ENCODE peak calls at places on chromosomes 2 and 18, in eight cellular contexts. B is CD8-positive, alpha-beta T cell; P is pancreas; V is PC-9; L is tibial artery; N is K562; Q is H9; Z is body of pancreas. D is an unnamed sample. For H3K4me1 and H3K27me3, the result is how much of the 10 kb centered on the place peaks cover.

GRCh38 chr2:203626952-203627681 is 79.3 kb upstream of the CD28 start:
- DNase-seq in V (no peak), L (no peak), N (no peak), Z (no peak), Q (no peak), P (no peak), B (no peak), D (no peak)

GRCh38 chr2:150572961-150573395 is 85.5 kb upstream of the RND3 start:
- DNase-seq in V (no peak), P (no peak), Q (no peak), B (no peak), L (no peak), N (no peak), Z (no peak), D (no peak)

GRCh38 chr2:239025951-239026461 is 178.1 kb downstream of the TWIST2 start:
- DNase-seq in Z (no peak), B (no peak), N (no peak), L (no peak), V (no peak), Q (no peak), P (no peak), D (peak)

GRCh38 chr2:60354713-60355112 is 198.7 kb downstream of the BCL11A start:
- DNase-seq in V (no peak), B (no peak), N (no peak), Z (no peak), L (no peak), P (no peak), Q (no peak), D (no peak)

GRCh38 chr18:6859676-6860422 is 130.3 kb downstream of the ARHGAP28 start:
- DNase-seq in Z (no peak), Q (no peak), P (no peak), N (no peak), V (no peak), L (no peak), B (no peak), D (no peak)

GRCh38 chr2:138223321-138223720 is 259.0 kb downstream of the HNMT start:
- DNase-seq in N (no peak), L (no peak), Q (no peak), B (no peak), Z (no peak), P (no peak), V (peak), D (no peak)

GRCh38 chr2:75390184-75390583 is 170.6 kb downstream of the EVA1A start:
- DNase-seq in Q (no peak), L (no peak), B (no peak), Z (no peak), V (no peak), N (no peak), P (no peak), D (no peak)

GRCh38 chr2:236507393-236508085 is 62.1 kb upstream of the ACKR3 start:
- DNase-seq in V (peak), L (peak), N (no peak), Z (peak), B (peak), Q (peak), P (peak), D (peak)

GRCh38 chr18:46676162-46676830 is 19.3 kb upstream of the LOXHD1 start:
- DNase-seq in L (no peak), P (no peak), B (no peak), V (no peak), N (no peak), Q (no peak), Z (no peak), D (no peak)

GRCh38 chr2:234879671-234880455 is 72.0 kb upstream of the SH3BP4 start:
- DNase-seq in Q (peak), N (no peak), L (no peak), V (no peak), P (no peak), Z (no peak), B (no peak), D (no peak)

GRCh38 chr2:190591972-190592371 is 56.9 kb upstream of the NAB1 start:
- DNase-seq in Z (no peak), P (no peak), Q (no peak), V (no peak), N (no peak), L (no peak), B (no peak), D (no peak)

GRCh38 chr18:55586841-55587240 is 1.2 kb downstream of the TCF4 start:
- DNase-seq in N (no peak), Q (no peak), P (no peak), L (no peak), B (no peak), V (no peak), Z (no peak), D (no peak)

GRCh38 chr18:59564516-59564915 is 132.7 kb downstream of the CCBE1 start:
- DNase-seq in N (no peak), L (no peak), B (no peak), P (no peak), V (no peak), Z (no peak), Q (no peak), D (no peak)

GRCh38 chr2:199136681-199137080 is 321.1 kb downstream of the SATB2 start:
- DNase-seq in B (no peak), V (peak), Z (no peak), L (no peak), P (no peak), N (peak), Q (no peak), D (peak)

GRCh38 chr18:60508108-60508507 is 135.5 kb upstream of the MC4R start:
- DNase-seq in N (no peak), V (no peak), L (no peak), B (no peak), P (no peak), Q (no peak), Z (no peak), D (no peak)

GRCh38 chr2:108978709-108979111 is 10.3 kb downstream of the EDAR start:
- DNase-seq in B (no peak), V (no peak), Q (no peak), L (no peak), N (no peak), Z (no peak), P (no peak), D (no peak)

GRCh38 chr2:196239622-196240587 is 68.5 kb upstream of the STK17B start:
- DNase-seq in N (peak), L (peak), V (peak), Z (peak), P (no peak), B (peak), Q (no peak), D (no peak)

GRCh38 chr2:137828624-137829023 is 135.6 kb upstream of the HNMT start:
- DNase-seq in Z (no peak), N (peak), L (no peak), Q (no peak), B (no peak), V (no peak), P (no peak), D (no peak)

GRCh38 chr18:33757037-33757436 is 179.0 kb downstream of the ASXL3 start:
- DNase-seq in B (no peak), Q (no peak), L (no peak), V (no peak), N (no peak), P (no peak), Z (no peak), D (no peak)

GRCh38 chr2:42424033-42424432 is 63.0 kb upstream of the COX7A2L start:
- DNase-seq in B (no peak), N (no peak), V (no peak), L (no peak), Q (no peak), P (no peak), Z (no peak), D (no peak)

GRCh38 chr2:131673400-131674173 is 145.9 kb downstream of the CCDC74A start:
- DNase-seq in P (peak), L (peak), N (peak), B (peak), V (peak), Q (peak), Z (peak), D (peak)

GRCh38 chr2:39492095-39492590 is 55.1 kb upstream of the MAP4K3 start:
- DNase-seq in V (no peak), L (no peak), B (no peak), Q (no peak), P (no peak), N (peak), Z (no peak), D (no peak)

GRCh38 chr2:67733517-67733916 is 329.3 kb downstream of the C1D start:
- DNase-seq in Q (peak), V (peak), P (peak), B (no peak), L (no peak), Z (peak), N (peak), D (no peak)

GRCh38 chr2:200782243-200782642 is 29.5 kb upstream of the BZW1 start:
- DNase-seq in Z (no peak), P (no peak), Q (no peak), B (no peak), L (no peak), V (peak), N (no peak), D (no peak)

GRCh38 chr18:4107049-4107459 is 348.1 kb downstream of the DLGAP1 start:
- DNase-seq in N (no peak), B (no peak), L (no peak), Z (no peak), P (no peak), V (no peak), Q (no peak), D (no peak)

GRCh38 chr18:79614211-79615028 is 65.2 kb upstream of the CTDP1 start:
- DNase-seq in Q (no peak), N (no peak), L (peak), B (no peak), P (peak), Z (peak), V (no peak), D (peak)

GRCh38 chr2:112793449-112793978 is 9.2 kb upstream of the IL1A start:
- DNase-seq in B (no peak), L (no peak), V (no peak), P (no peak), Q (no peak), N (no peak), Z (no peak), D (no peak)

GRCh38 chr2:112794131-112794733 is 9.9 kb upstream of the IL1A start:
- DNase-seq in B (no peak), Z (peak), V (peak), N (peak), Q (no peak), L (peak), P (no peak), D (peak)

GRCh38 chr2:112799291-112799975 is 15.1 kb upstream of the IL1A start:
- DNase-seq in P (no peak), L (no peak), Q (no peak), Z (no peak), N (no peak), B (no peak), V (no peak), D (no peak)

GRCh38 chr2:112794841-112795240 is 10.5 kb upstream of the IL1A start:
- DNase-seq in B (no peak), N (no peak), P (no peak), Z (peak), L (no peak), Q (no peak), V (peak), D (no peak)

DNA sequence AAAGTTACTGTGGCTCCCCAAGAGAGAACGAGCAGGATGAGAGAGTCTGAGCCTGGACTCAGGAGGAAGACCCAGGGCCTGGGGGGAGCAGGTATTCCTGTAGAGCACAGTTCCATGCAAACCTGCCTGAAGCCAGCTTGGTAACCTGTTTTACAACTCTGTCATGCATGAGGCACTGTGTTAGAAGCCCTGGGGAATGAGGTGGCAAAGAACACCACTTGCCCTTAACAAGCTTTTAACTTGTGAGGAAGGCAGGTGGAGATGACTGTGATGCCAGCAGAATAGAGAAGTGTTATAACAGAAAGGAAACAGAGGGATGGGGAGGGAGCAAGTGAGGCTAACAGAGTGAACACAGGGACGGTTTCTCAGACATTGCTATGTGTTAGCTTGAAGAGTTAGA is 11.4 kb upstream of the IL1A start:
- DNase-seq in N (no peak), Z (peak), V (peak), Q (no peak), B (no peak), L (no peak), P (no peak), D (peak)
- H3K4me1 ChIP-seq in N (under half), Z (under half), V (under half), Q (under half), B (under half), L (under half), P (under half), D (under half)

DNA sequence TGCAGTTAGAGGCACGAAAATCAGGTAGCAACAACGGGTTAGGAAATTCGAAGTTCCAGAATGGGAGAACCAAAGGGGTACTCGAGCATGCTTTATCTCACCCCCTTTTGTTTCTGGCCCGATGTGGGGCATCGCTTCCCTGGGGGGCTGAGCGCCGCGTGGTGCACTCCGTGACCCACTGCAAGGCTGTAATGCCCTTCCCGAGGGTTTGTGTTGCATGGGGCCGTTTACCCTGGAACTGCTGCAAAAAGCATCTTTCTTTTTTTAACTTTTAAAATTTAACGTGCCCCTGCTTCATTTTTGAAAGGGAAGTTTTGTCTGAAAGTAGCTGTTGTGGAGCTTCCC is 4.8 kb downstream of the GDF7 start:
- DNase-seq in B (no peak), L (no peak), Q (no peak), N (no peak), V (no peak), P (no peak), Z (no peak), D (no peak)
- H3K27me3 ChIP-seq in B (under half), L (under half), Q (half or more), N (under half), V (under half), P (under half), Z (under half), D (half or more)

GRCh38 chr2:229980440-229981184 is 58.3 kb downstream of the FBXO36 start:
- DNase-seq in Z (peak), L (peak), B (peak), Q (peak), V (no peak), P (no peak), N (peak), D (no peak)
- H3K4me1 ChIP-seq in Z (under half), L (under half), B (under half), Q (under half), V (under half), P (under half), N (under half), D (under half)

DNA sequence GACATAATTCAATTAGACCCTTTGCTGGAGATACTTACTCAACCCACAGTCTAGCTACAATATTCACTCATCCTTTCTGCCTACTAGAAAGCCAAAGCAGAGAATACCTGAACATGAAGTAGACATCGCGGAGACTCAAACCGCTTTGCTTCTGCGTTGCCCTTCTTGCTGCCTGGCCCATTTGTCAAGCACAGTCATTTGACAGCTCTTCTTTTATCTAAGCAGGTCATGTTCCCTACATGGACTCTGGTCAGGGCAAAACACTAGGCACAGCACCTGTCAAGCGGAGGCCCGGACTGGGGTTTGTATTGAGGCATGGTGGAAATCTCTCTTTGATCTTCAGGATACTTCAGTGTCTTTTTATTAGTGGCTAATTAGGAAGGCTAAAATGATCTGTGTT is 89.7 kb downstream of the FARSB start:
- DNase-seq in Z (no peak), Q (no peak), N (no peak), L (no peak), P (no peak), B (no peak), V (no peak), D (no peak)
- H3K27me3 ChIP-seq in Z (under half), Q (under half), N (under half), L (under half), P (under half), B (under half), V (under half), D (under half)

GRCh38 chr2:148967484-148967883 is 71.0 kb upstream of the LYPD6B start:
- DNase-seq in V (no peak), P (no peak), N (no peak), B (no peak), Z (no peak), L (no peak), Q (no peak), D (no peak)

GRCh38 chr2:148970393-148970792 is 68.1 kb upstream of the LYPD6B start:
- DNase-seq in B (no peak), V (no peak), Z (no peak), N (no peak), P (no peak), Q (no peak), L (no peak), D (no peak)

GRCh38 chr2:148971547-148971946 is 67.0 kb upstream of the LYPD6B start:
- DNase-seq in Q (no peak), B (no peak), V (no peak), N (no peak), P (no peak), L (no peak), Z (no peak), D (no peak)

GRCh38 chr2:148968776-148969175 is 69.7 kb upstream of the LYPD6B start:
- DNase-seq in V (no peak), B (no peak), P (no peak), Z (no peak), Q (no peak), N (no peak), L (no peak), D (no peak)

DNA sequence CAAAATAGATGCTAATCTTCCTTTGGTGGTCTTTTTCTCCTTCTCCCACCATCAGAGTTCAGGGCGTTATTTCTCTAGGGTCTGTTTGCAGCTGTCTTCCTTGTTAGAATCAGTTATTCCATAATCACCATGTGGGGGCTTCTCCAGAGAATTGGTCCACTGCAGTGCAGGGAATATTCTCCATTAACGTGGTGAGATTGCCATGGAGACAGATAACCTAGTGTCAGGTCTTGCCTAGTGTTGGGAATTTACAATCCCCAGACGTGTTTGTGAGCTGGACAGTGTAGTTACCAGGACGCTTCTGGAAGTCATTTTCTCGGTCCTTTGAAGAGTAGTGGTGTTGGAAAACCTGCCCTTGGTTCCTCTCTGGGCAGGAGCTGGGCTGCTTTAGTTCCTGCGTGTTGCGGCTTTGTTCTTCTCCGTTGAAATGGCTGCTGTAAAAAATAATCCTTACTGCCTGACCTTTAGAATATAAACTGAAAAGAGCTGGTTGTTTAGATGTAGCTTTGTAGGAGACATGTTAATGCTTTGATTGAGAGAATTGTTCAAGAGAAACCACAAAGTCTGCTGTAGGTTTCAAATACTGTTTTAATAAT is 68.8 kb upstream of the LYPD6B start:
- DNase-seq in L (no peak), B (no peak), N (no peak), Q (no peak), Z (no peak), V (no peak), P (no peak), D (no peak)
- H3K4me1 ChIP-seq in L (under half), B (under half), N (under half), Q (under half), Z (under half), V (under half), P (under half), D (under half)

GRCh38 chr2:110991951-110992350 is 128.8 kb upstream of the BCL2L11 start:
- DNase-seq in Q (no peak), Z (no peak), B (no peak), L (no peak), P (no peak), N (no peak), V (no peak), D (no peak)
- H3K27me3 ChIP-seq in Q (under half), Z (under half), B (under half), L (under half), P (under half), N (under half), V (under half), D (under half)

DNA sequence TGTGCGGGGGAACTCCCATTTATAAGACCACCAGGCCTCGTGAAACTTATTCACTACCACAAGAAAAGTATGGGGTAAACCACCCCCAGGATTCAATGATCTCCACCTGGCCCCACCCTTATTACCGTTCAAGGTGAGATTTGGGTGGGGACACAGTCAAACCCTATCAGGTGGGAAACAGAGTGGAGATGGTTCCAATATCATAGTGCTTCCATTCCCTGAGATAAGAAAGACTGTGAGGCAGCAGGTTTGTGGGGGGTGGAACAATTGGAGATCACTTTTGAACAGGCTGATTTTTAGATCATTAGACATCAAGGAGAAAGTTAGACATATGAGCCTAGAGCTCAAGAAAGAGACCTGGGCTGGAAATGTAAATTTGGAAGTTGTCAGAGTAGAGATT is 39.3 kb downstream of the GKN2 start:
- DNase-seq in N (peak), V (no peak), P (no peak), B (no peak), L (no peak), Q (no peak), Z (no peak), D (no peak)
- H3K4me1 ChIP-seq in N (under half), V (under half), P (under half), B (under half), L (under half), Q (under half), Z (under half), D (under half)

GRCh38 chr2:156331572-156332451 is 709 bp downstream of the NR4A2 start:
- DNase-seq in Q (peak), L (peak), N (peak), P (peak), Z (peak), B (no peak), V (peak), D (peak)
- H3K27me3 ChIP-seq in Q (under half), L (under half), N (under half), P (under half), Z (under half), B (under half), V (under half), D (under half)

D was measured in RWPE2.